ENCODE peak calls at places on chromosomes 3 and 15, in six cellular contexts. One of them, this sample, is unnamed.

GRCh38 chr3:94614192-94614591 is 551.3 kb downstream of the NSUN3 start:
- DNase-seq in cardiac fibroblast: no peak
- DNase-seq in cardiac muscle cell: peak
- DNase-seq in CD8-positive, alpha-beta memory T cell: no peak
- DNase-seq in ascending aorta: no peak
- DNase-seq in hepatocyte: no peak
- DNase-seq in this sample: no peak

GRCh38 chr15:66679657-66680108 is 22.4 kb upstream of the SMAD6 start:
- DNase-seq in cardiac fibroblast: no peak
- DNase-seq in cardiac muscle cell: peak
- DNase-seq in CD8-positive, alpha-beta memory T cell: no peak
- DNase-seq in ascending aorta: no peak
- DNase-seq in hepatocyte: peak
- DNase-seq in this sample: no peak

GRCh38 chr3:67648701-67649100 is 5.7 kb downstream of the SUCLG2 start:
- DNase-seq in cardiac fibroblast: peak
- DNase-seq in cardiac muscle cell: no peak
- DNase-seq in CD8-positive, alpha-beta memory T cell: no peak
- DNase-seq in ascending aorta: no peak
- DNase-seq in hepatocyte: peak
- DNase-seq in this sample: no peak

GRCh38 chr3:69143605-69144004 is 21.2 kb upstream of the LMOD3 start:
- DNase-seq in cardiac fibroblast: peak
- DNase-seq in cardiac muscle cell: no peak
- DNase-seq in CD8-positive, alpha-beta memory T cell: no peak
- DNase-seq in ascending aorta: no peak
- DNase-seq in hepatocyte: no peak
- DNase-seq in this sample: no peak

GRCh38 chr3:73547427-73548036 is 77.2 kb downstream of the PDZRN3 start:
- DNase-seq in cardiac fibroblast: peak
- DNase-seq in cardiac muscle cell: no peak
- DNase-seq in CD8-positive, alpha-beta memory T cell: no peak
- DNase-seq in ascending aorta: no peak
- DNase-seq in hepatocyte: peak
- DNase-seq in this sample: peak

GRCh38 chr15:25849431-25849921 is 13.7 kb downstream of the ATP10A start:
- DNase-seq in cardiac fibroblast: peak
- DNase-seq in cardiac muscle cell: no peak
- DNase-seq in CD8-positive, alpha-beta memory T cell: peak
- DNase-seq in ascending aorta: no peak
- DNase-seq in hepatocyte: peak
- DNase-seq in this sample: no peak

GRCh38 chr3:71724584-71725278 is 471 bp downstream of the EIF4E3 start:
- DNase-seq in cardiac fibroblast: no peak
- DNase-seq in cardiac muscle cell: peak
- DNase-seq in CD8-positive, alpha-beta memory T cell: peak
- DNase-seq in ascending aorta: no peak
- DNase-seq in hepatocyte: peak
- DNase-seq in this sample: peak

GRCh38 chr3:52851348-52851747 is 16.5 kb upstream of the MUSTN1 start:
- DNase-seq in cardiac fibroblast: peak
- DNase-seq in cardiac muscle cell: peak
- DNase-seq in CD8-positive, alpha-beta memory T cell: peak
- DNase-seq in ascending aorta: no peak
- DNase-seq in hepatocyte: peak
- DNase-seq in this sample: no peak

GRCh38 chr15:51494411-51495314 is 127.9 kb downstream of the DMXL2 start:
- DNase-seq in cardiac fibroblast: peak
- DNase-seq in cardiac muscle cell: no peak
- DNase-seq in CD8-positive, alpha-beta memory T cell: no peak
- DNase-seq in ascending aorta: no peak
- DNase-seq in hepatocyte: no peak
- DNase-seq in this sample: no peak

GRCh38 chr15:92584105-92584504 is 71.5 kb downstream of the FAM174B start:
- DNase-seq in cardiac fibroblast: no peak
- DNase-seq in cardiac muscle cell: no peak
- DNase-seq in CD8-positive, alpha-beta memory T cell: no peak
- DNase-seq in ascending aorta: no peak
- DNase-seq in hepatocyte: no peak
- DNase-seq in this sample: no peak

GRCh38 chr15:56667517-56667916 is 65.8 kb downstream of the ZNF280D start:
- DNase-seq in cardiac fibroblast: no peak
- DNase-seq in cardiac muscle cell: no peak
- DNase-seq in CD8-positive, alpha-beta memory T cell: no peak
- DNase-seq in ascending aorta: no peak
- DNase-seq in hepatocyte: no peak
- DNase-seq in this sample: no peak

GRCh38 chr3:82329300-82329699 is 567.9 kb upstream of the GBE1 start:
- DNase-seq in cardiac fibroblast: peak
- DNase-seq in cardiac muscle cell: peak
- DNase-seq in CD8-positive, alpha-beta memory T cell: no peak
- DNase-seq in ascending aorta: no peak
- DNase-seq in hepatocyte: no peak
- DNase-seq in this sample: no peak

GRCh38 chr3:46559030-46559704 is 6.9 kb downstream of the LRRC2 start:
- DNase-seq in cardiac fibroblast: no peak
- DNase-seq in cardiac muscle cell: no peak
- DNase-seq in CD8-positive, alpha-beta memory T cell: no peak
- DNase-seq in ascending aorta: no peak
- DNase-seq in hepatocyte: no peak
- DNase-seq in this sample: no peak

GRCh38 chr3:46557814-46558183 is 8.3 kb downstream of the LRRC2 start:
- DNase-seq in cardiac fibroblast: no peak
- DNase-seq in cardiac muscle cell: no peak
- DNase-seq in CD8-positive, alpha-beta memory T cell: no peak
- DNase-seq in ascending aorta: no peak
- DNase-seq in hepatocyte: no peak
- DNase-seq in this sample: no peak

GRCh38 chr3:46561951-46562350 is 4.2 kb downstream of the LRRC2 start:
- DNase-seq in cardiac fibroblast: no peak
- DNase-seq in cardiac muscle cell: no peak
- DNase-seq in CD8-positive, alpha-beta memory T cell: no peak
- DNase-seq in ascending aorta: no peak
- DNase-seq in hepatocyte: no peak
- DNase-seq in this sample: no peak

GRCh38 chr3:46561511-46561910 is 4.6 kb downstream of the LRRC2 start:
- DNase-seq in cardiac fibroblast: no peak
- DNase-seq in cardiac muscle cell: no peak
- DNase-seq in CD8-positive, alpha-beta memory T cell: no peak
- DNase-seq in ascending aorta: no peak
- DNase-seq in hepatocyte: no peak
- DNase-seq in this sample: no peak

GRCh38 chr3:46558184-46559029 is 7.7 kb downstream of the LRRC2 start:
- DNase-seq in cardiac fibroblast: peak
- DNase-seq in cardiac muscle cell: peak
- DNase-seq in CD8-positive, alpha-beta memory T cell: peak
- DNase-seq in ascending aorta: peak
- DNase-seq in hepatocyte: peak
- DNase-seq in this sample: peak
- H3K4me3 ChIP-seq in cardiac fibroblast: peak
- H3K4me3 ChIP-seq in cardiac muscle cell: no peak
- H3K4me3 ChIP-seq in CD8-positive, alpha-beta memory T cell: peak
- H3K4me3 ChIP-seq in ascending aorta: no peak
- H3K4me3 ChIP-seq in hepatocyte: peak
- H3K4me3 ChIP-seq in this sample: peak

GRCh38 chr3:17089314-17089700 is 204.6 kb downstream of the PLCL2 start:
- DNase-seq in cardiac fibroblast: no peak
- DNase-seq in cardiac muscle cell: peak
- DNase-seq in CD8-positive, alpha-beta memory T cell: no peak
- DNase-seq in ascending aorta: no peak
- DNase-seq in hepatocyte: no peak
- DNase-seq in this sample: no peak
- H3K4me3 ChIP-seq in cardiac fibroblast: no peak
- H3K4me3 ChIP-seq in cardiac muscle cell: no peak
- H3K4me3 ChIP-seq in CD8-positive, alpha-beta memory T cell: no peak
- H3K4me3 ChIP-seq in ascending aorta: no peak
- H3K4me3 ChIP-seq in hepatocyte: no peak
- H3K4me3 ChIP-seq in this sample: no peak

DNA sequence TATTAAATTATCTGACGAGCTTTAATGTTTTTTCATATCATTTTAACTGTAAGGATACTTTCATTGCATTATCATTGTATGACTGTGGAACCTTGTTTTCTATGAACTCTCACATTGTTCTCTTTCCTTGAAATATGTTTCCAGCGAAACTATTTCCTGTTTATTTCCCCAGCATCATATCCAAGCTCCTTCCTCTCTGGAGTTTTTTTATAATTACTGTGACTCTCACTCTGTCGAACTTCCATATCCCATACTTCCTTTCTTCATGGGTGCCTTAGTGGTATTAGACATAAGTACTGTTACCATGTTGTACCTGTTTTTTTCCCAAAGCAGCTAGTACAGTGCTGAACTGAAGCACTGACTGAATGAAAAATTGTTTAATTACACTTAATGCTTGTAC is 373.6 kb upstream of the CNTN3 start:
- DNase-seq in cardiac fibroblast: no peak
- DNase-seq in cardiac muscle cell: no peak
- DNase-seq in CD8-positive, alpha-beta memory T cell: no peak
- DNase-seq in ascending aorta: no peak
- DNase-seq in hepatocyte: no peak
- DNase-seq in this sample: no peak
- H3K4me3 ChIP-seq in cardiac fibroblast: no peak
- H3K4me3 ChIP-seq in cardiac muscle cell: no peak
- H3K4me3 ChIP-seq in CD8-positive, alpha-beta memory T cell: no peak
- H3K4me3 ChIP-seq in ascending aorta: no peak
- H3K4me3 ChIP-seq in hepatocyte: no peak
- H3K4me3 ChIP-seq in this sample: no peak

GRCh38 chr15:100330221-100330620 is 11.6 kb downstream of the ADAMTS17 start:
- DNase-seq in cardiac fibroblast: no peak
- DNase-seq in cardiac muscle cell: no peak
- DNase-seq in CD8-positive, alpha-beta memory T cell: no peak
- DNase-seq in ascending aorta: no peak
- DNase-seq in hepatocyte: no peak
- DNase-seq in this sample: no peak
- H3K4me3 ChIP-seq in cardiac fibroblast: no peak
- H3K4me3 ChIP-seq in cardiac muscle cell: no peak
- H3K4me3 ChIP-seq in CD8-positive, alpha-beta memory T cell: peak
- H3K4me3 ChIP-seq in ascending aorta: no peak
- H3K4me3 ChIP-seq in hepatocyte: no peak
- H3K4me3 ChIP-seq in this sample: no peak

DNA sequence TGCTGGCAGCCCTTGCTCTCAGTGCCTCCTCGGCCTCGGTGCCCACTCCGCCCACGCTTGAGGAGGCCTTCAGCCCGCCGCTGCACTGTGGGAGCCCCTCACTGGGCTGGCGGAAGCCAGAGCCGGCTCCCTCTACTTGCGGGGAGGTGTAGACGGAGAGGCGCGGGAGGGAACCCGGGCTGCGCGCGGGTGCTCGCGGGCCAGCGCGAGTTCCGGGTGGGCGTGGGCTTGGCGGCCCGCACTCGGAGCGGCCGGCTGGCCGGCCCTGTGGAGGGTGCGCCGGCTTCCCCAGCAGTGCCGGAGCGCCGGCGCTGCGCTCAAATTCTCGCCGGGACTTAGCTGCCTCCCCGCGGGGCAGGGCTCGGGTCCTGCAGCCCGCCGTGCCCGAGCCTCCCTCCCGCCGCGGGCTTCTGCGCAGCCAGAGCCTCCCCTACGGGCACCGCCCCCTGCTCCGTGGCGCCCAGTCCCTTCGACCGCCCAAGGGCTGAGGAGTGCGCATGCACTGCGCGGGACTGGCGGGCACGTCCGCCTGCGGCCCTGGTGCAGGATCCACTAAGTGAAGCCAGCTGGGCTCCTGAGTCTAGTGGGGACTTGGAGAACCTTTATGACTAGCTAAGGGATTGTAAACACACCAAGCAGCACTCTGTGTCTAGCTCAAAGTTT is 231.5 kb downstream of the EFHB start:
- DNase-seq in cardiac fibroblast: peak
- DNase-seq in cardiac muscle cell: peak
- DNase-seq in CD8-positive, alpha-beta memory T cell: no peak
- DNase-seq in ascending aorta: no peak
- DNase-seq in hepatocyte: no peak
- DNase-seq in this sample: no peak
- H3K4me3 ChIP-seq in cardiac fibroblast: no peak
- H3K4me3 ChIP-seq in cardiac muscle cell: peak
- H3K4me3 ChIP-seq in CD8-positive, alpha-beta memory T cell: no peak
- H3K4me3 ChIP-seq in ascending aorta: no peak
- H3K4me3 ChIP-seq in hepatocyte: no peak
- H3K4me3 ChIP-seq in this sample: no peak

GRCh38 chr3:40452057-40452456 is 5.1 kb upstream of the RPL14 start:
- DNase-seq in cardiac fibroblast: no peak
- DNase-seq in cardiac muscle cell: no peak
- DNase-seq in CD8-positive, alpha-beta memory T cell: no peak
- DNase-seq in ascending aorta: no peak
- DNase-seq in hepatocyte: no peak
- DNase-seq in this sample: no peak
- H3K4me3 ChIP-seq in cardiac fibroblast: no peak
- H3K4me3 ChIP-seq in cardiac muscle cell: peak
- H3K4me3 ChIP-seq in CD8-positive, alpha-beta memory T cell: peak
- H3K4me3 ChIP-seq in ascending aorta: no peak
- H3K4me3 ChIP-seq in hepatocyte: peak
- H3K4me3 ChIP-seq in this sample: no peak

GRCh38 chr3:29555590-29555989 is 274.7 kb downstream of the RBMS3 start:
- DNase-seq in cardiac fibroblast: peak
- DNase-seq in cardiac muscle cell: no peak
- DNase-seq in CD8-positive, alpha-beta memory T cell: no peak
- DNase-seq in ascending aorta: no peak
- DNase-seq in hepatocyte: no peak
- DNase-seq in this sample: no peak

GRCh38 chr3:29557186-29557585 is 276.3 kb downstream of the RBMS3 start:
- DNase-seq in cardiac fibroblast: no peak
- DNase-seq in cardiac muscle cell: no peak
- DNase-seq in CD8-positive, alpha-beta memory T cell: no peak
- DNase-seq in ascending aorta: no peak
- DNase-seq in hepatocyte: no peak
- DNase-seq in this sample: no peak

GRCh38 chr3:29554584-29554983 is 273.7 kb downstream of the RBMS3 start:
- DNase-seq in cardiac fibroblast: no peak
- DNase-seq in cardiac muscle cell: no peak
- DNase-seq in CD8-positive, alpha-beta memory T cell: no peak
- DNase-seq in ascending aorta: no peak
- DNase-seq in hepatocyte: no peak
- DNase-seq in this sample: no peak

GRCh38 chr3:29557825-29558224 is 277.0 kb downstream of the RBMS3 start:
- DNase-seq in cardiac fibroblast: no peak
- DNase-seq in cardiac muscle cell: no peak
- DNase-seq in CD8-positive, alpha-beta memory T cell: no peak
- DNase-seq in ascending aorta: no peak
- DNase-seq in hepatocyte: no peak
- DNase-seq in this sample: no peak

GRCh38 chr3:29552036-29552435 is 271.2 kb downstream of the RBMS3 start:
- DNase-seq in cardiac fibroblast: peak
- DNase-seq in cardiac muscle cell: no peak
- DNase-seq in CD8-positive, alpha-beta memory T cell: no peak
- DNase-seq in ascending aorta: no peak
- DNase-seq in hepatocyte: no peak
- DNase-seq in this sample: no peak
- H3K4me3 ChIP-seq in cardiac fibroblast: no peak
- H3K4me3 ChIP-seq in cardiac muscle cell: no peak
- H3K4me3 ChIP-seq in CD8-positive, alpha-beta memory T cell: no peak
- H3K4me3 ChIP-seq in ascending aorta: no peak
- H3K4me3 ChIP-seq in hepatocyte: no peak
- H3K4me3 ChIP-seq in this sample: no peak

GRCh38 chr15:74172751-74173544 is 562 bp upstream of the ISLR start:
- DNase-seq in cardiac fibroblast: peak
- DNase-seq in cardiac muscle cell: peak
- DNase-seq in CD8-positive, alpha-beta memory T cell: no peak
- DNase-seq in ascending aorta: no peak
- DNase-seq in hepatocyte: peak
- DNase-seq in this sample: peak
- H3K4me3 ChIP-seq in cardiac fibroblast: no peak
- H3K4me3 ChIP-seq in cardiac muscle cell: no peak
- H3K4me3 ChIP-seq in CD8-positive, alpha-beta memory T cell: no peak
- H3K4me3 ChIP-seq in ascending aorta: peak
- H3K4me3 ChIP-seq in hepatocyte: no peak
- H3K4me3 ChIP-seq in this sample: peak

This sample was measured in uterus.